ENCODE peak calls at places on chromosomes 13 and 19, in seven cellular contexts. One of them, this sample, is unnamed.

GRCh38 chr19:10112037-10112751 is 701 bp downstream of the P2RY11 start:
- DNase-seq in Daoy: peak; percentile 60
- DNase-seq in MM.1S: peak; percentile 59
- DNase-seq in NCI-H1436: no peak
- DNase-seq in tibial nerve: no peak
- DNase-seq in cardiac fibroblast: no peak
- DNase-seq in left colon: peak; percentile 19
- DNase-seq in this sample: no peak

GRCh38 chr19:2426661-2427322 is 594 bp downstream of the TIMM13 start:
- DNase-seq in Daoy: peak; percentile 69
- DNase-seq in MM.1S: peak; percentile 66
- DNase-seq in NCI-H1436: no peak
- DNase-seq in tibial nerve: no peak
- DNase-seq in cardiac fibroblast: peak; percentile 54
- DNase-seq in left colon: peak; percentile 60
- DNase-seq in this sample: peak; percentile 69

GRCh38 chr13:79352107-79352506 is 53.9 kb downstream of the RBM26 start:
- DNase-seq in Daoy: no peak
- DNase-seq in MM.1S: no peak
- DNase-seq in NCI-H1436: no peak
- DNase-seq in tibial nerve: no peak
- DNase-seq in cardiac fibroblast: no peak
- DNase-seq in left colon: no peak
- DNase-seq in this sample: no peak

GRCh38 chr19:45305421-45305820 is 17.3 kb downstream of the CKM start:
- DNase-seq in Daoy: no peak
- DNase-seq in MM.1S: no peak
- DNase-seq in NCI-H1436: no peak
- DNase-seq in tibial nerve: no peak
- DNase-seq in cardiac fibroblast: peak; percentile 47
- DNase-seq in left colon: no peak
- DNase-seq in this sample: no peak

GRCh38 chr13:28753208-28753892 is 34.6 kb upstream of the SLC46A3 start:
- DNase-seq in Daoy: peak; percentile 83
- DNase-seq in MM.1S: no peak
- DNase-seq in NCI-H1436: no peak
- DNase-seq in tibial nerve: peak; percentile 16
- DNase-seq in cardiac fibroblast: peak; percentile 93
- DNase-seq in left colon: peak; percentile 37
- DNase-seq in this sample: no peak

GRCh38 chr19:13995017-13995728 is 10.9 kb downstream of the RFX1 start:
- DNase-seq in Daoy: peak; percentile 32
- DNase-seq in MM.1S: no peak
- DNase-seq in NCI-H1436: no peak
- DNase-seq in tibial nerve: no peak
- DNase-seq in cardiac fibroblast: peak; percentile 46
- DNase-seq in left colon: peak; percentile 18
- DNase-seq in this sample: peak; percentile 80

GRCh38 chr13:76329004-76329403 is 557.2 kb downstream of the KCTD12 start:
- DNase-seq in Daoy: no peak
- DNase-seq in MM.1S: no peak
- DNase-seq in NCI-H1436: no peak
- DNase-seq in tibial nerve: no peak
- DNase-seq in cardiac fibroblast: no peak
- DNase-seq in left colon: no peak
- DNase-seq in this sample: no peak

GRCh38 chr19:33089061-33089460 is 8.1 kb downstream of the GPATCH1 start:
- DNase-seq in Daoy: no peak
- DNase-seq in MM.1S: no peak
- DNase-seq in NCI-H1436: no peak
- DNase-seq in tibial nerve: no peak
- DNase-seq in cardiac fibroblast: no peak
- DNase-seq in left colon: no peak
- DNase-seq in this sample: no peak

GRCh38 chr13:33676700-33677048 is 141.3 kb upstream of the RFC3 start:
- DNase-seq in Daoy: peak; percentile 61
- DNase-seq in MM.1S: no peak
- DNase-seq in NCI-H1436: peak; percentile 21
- DNase-seq in tibial nerve: no peak
- DNase-seq in cardiac fibroblast: peak; percentile 71
- DNase-seq in left colon: peak; percentile 47
- DNase-seq in this sample: peak; percentile 73

GRCh38 chr19:23785982-23786381 is 27.3 kb upstream of the ZNF681 start:
- DNase-seq in Daoy: no peak
- DNase-seq in MM.1S: no peak
- DNase-seq in NCI-H1436: no peak
- DNase-seq in tibial nerve: no peak
- DNase-seq in cardiac fibroblast: no peak
- DNase-seq in left colon: no peak
- DNase-seq in this sample: no peak

GRCh38 chr13:43333176-43333575 is 309.8 kb downstream of the DNAJC15 start:
- DNase-seq in Daoy: no peak
- DNase-seq in MM.1S: no peak
- DNase-seq in NCI-H1436: no peak
- DNase-seq in tibial nerve: no peak
- DNase-seq in cardiac fibroblast: no peak
- DNase-seq in left colon: no peak
- DNase-seq in this sample: no peak

GRCh38 chr19:10431254-10431942 is 11.1 kb downstream of the PDE4A start:
- DNase-seq in Daoy: peak; percentile 53
- DNase-seq in MM.1S: no peak
- DNase-seq in NCI-H1436: no peak
- DNase-seq in tibial nerve: no peak
- DNase-seq in cardiac fibroblast: no peak
- DNase-seq in left colon: peak; percentile 65
- DNase-seq in this sample: no peak